ENCODE peak calls at places on chromosome 14, in five cellular contexts. One of them, this sample, is unnamed. For H3K4me1, the result is how much of the 10 kb centered on the place peaks cover.

GRCh38 chr14:76113691-76114090 is 38.0 kb upstream of the GPATCH2L start:
- DNase-seq in CD4-positive, alpha-beta memory T cell: no peak
- DNase-seq in IMR-90: no peak
- DNase-seq in heart left ventricle: no peak
- DNase-seq in left lung: no peak
- DNase-seq in this sample: no peak

GRCh38 chr14:76710093-76711010 is 50.9 kb upstream of the VASH1 start:
- DNase-seq in IMR-90: peak
- DNase-seq in CD4-positive, alpha-beta memory T cell: peak
- DNase-seq in heart left ventricle: no peak
- DNase-seq in left lung: no peak
- DNase-seq in this sample: no peak

GRCh38 chr14:42277840-42278239 is 671.2 kb downstream of the LRFN5 start:
- DNase-seq in left lung: no peak
- DNase-seq in heart left ventricle: no peak
- DNase-seq in IMR-90: no peak
- DNase-seq in CD4-positive, alpha-beta memory T cell: no peak
- DNase-seq in this sample: no peak

GRCh38 chr14:28142400-28143015 is 624.1 kb upstream of the FOXG1 start:
- DNase-seq in left lung: no peak
- DNase-seq in CD4-positive, alpha-beta memory T cell: no peak
- DNase-seq in IMR-90: no peak
- DNase-seq in heart left ventricle: no peak
- DNase-seq in this sample: no peak

GRCh38 chr14:96674121-96674520 is 123.1 kb upstream of the VRK1 start:
- DNase-seq in heart left ventricle: no peak
- DNase-seq in CD4-positive, alpha-beta memory T cell: no peak
- DNase-seq in left lung: no peak
- DNase-seq in IMR-90: no peak
- DNase-seq in this sample: no peak

GRCh38 chr14:77000340-77001235 is 27.9 kb downstream of the IRF2BPL start:
- DNase-seq in left lung: no peak
- DNase-seq in CD4-positive, alpha-beta memory T cell: no peak
- DNase-seq in heart left ventricle: no peak
- DNase-seq in IMR-90: peak
- DNase-seq in this sample: peak

GRCh38 chr14:105126970-105127307 is 41.6 kb downstream of the JAG2 start:
- DNase-seq in left lung: no peak
- DNase-seq in heart left ventricle: no peak
- DNase-seq in IMR-90: no peak
- DNase-seq in CD4-positive, alpha-beta memory T cell: no peak
- DNase-seq in this sample: no peak

GRCh38 chr14:68685419-68686211 is 107.3 kb downstream of the ZFP36L1 start:
- DNase-seq in heart left ventricle: no peak
- DNase-seq in CD4-positive, alpha-beta memory T cell: peak
- DNase-seq in left lung: no peak
- DNase-seq in IMR-90: peak
- DNase-seq in this sample: no peak

GRCh38 chr14:89366580-89367448 is 50.2 kb downstream of the FOXN3 start:
- DNase-seq in IMR-90: no peak
- DNase-seq in CD4-positive, alpha-beta memory T cell: no peak
- DNase-seq in heart left ventricle: no peak
- DNase-seq in left lung: peak
- DNase-seq in this sample: peak

GRCh38 chr14:39974036-39974435 is 541.8 kb upstream of the FBXO33 start:
- DNase-seq in CD4-positive, alpha-beta memory T cell: no peak
- DNase-seq in IMR-90: no peak
- DNase-seq in heart left ventricle: no peak
- DNase-seq in left lung: no peak
- DNase-seq in this sample: no peak

GRCh38 chr14:89187501-89187900 is 229.5 kb downstream of the FOXN3 start:
- DNase-seq in left lung: no peak
- DNase-seq in IMR-90: no peak
- DNase-seq in CD4-positive, alpha-beta memory T cell: no peak
- DNase-seq in heart left ventricle: no peak
- DNase-seq in this sample: no peak

GRCh38 chr14:70714055-70714550 is 72.4 kb downstream of the TTC9 start:
- DNase-seq in left lung: no peak
- DNase-seq in IMR-90: peak
- DNase-seq in heart left ventricle: no peak
- DNase-seq in CD4-positive, alpha-beta memory T cell: peak
- DNase-seq in this sample: no peak

GRCh38 chr14:37036669-37037341 is 135.6 kb downstream of the SLC25A21 start:
- DNase-seq in CD4-positive, alpha-beta memory T cell: no peak
- DNase-seq in IMR-90: peak
- DNase-seq in left lung: no peak
- DNase-seq in heart left ventricle: no peak
- DNase-seq in this sample: no peak

GRCh38 chr14:23551266-23552028 is at the start of gene ZFHX2:
- DNase-seq in CD4-positive, alpha-beta memory T cell: peak
- DNase-seq in left lung: peak
- DNase-seq in heart left ventricle: peak
- DNase-seq in IMR-90: peak
- DNase-seq in this sample: peak

GRCh38 chr14:51921026-51921425 is 60.6 kb downstream of the GNG2 start:
- DNase-seq in CD4-positive, alpha-beta memory T cell: no peak
- DNase-seq in IMR-90: no peak
- DNase-seq in left lung: no peak
- DNase-seq in heart left ventricle: no peak
- DNase-seq in this sample: no peak

GRCh38 chr14:24139272-24139934 is 2.0 kb downstream of the EMC9 start:
- DNase-seq in left lung: no peak
- DNase-seq in heart left ventricle: no peak
- DNase-seq in CD4-positive, alpha-beta memory T cell: no peak
- DNase-seq in IMR-90: no peak
- DNase-seq in this sample: no peak

GRCh38 chr14:92539875-92540274 is 26.3 kb downstream of the RIN3 start:
- DNase-seq in left lung: peak
- DNase-seq in heart left ventricle: peak
- DNase-seq in IMR-90: peak
- DNase-seq in CD4-positive, alpha-beta memory T cell: no peak
- DNase-seq in this sample: peak

GRCh38 chr14:89241265-89241664 is 175.8 kb downstream of the FOXN3 start:
- DNase-seq in left lung: no peak
- DNase-seq in CD4-positive, alpha-beta memory T cell: no peak
- DNase-seq in IMR-90: no peak
- DNase-seq in heart left ventricle: no peak
- DNase-seq in this sample: no peak

GRCh38 chr14:64879635-64880381 is at the start of gene SPTB:
- DNase-seq in heart left ventricle: peak
- DNase-seq in left lung: peak
- DNase-seq in CD4-positive, alpha-beta memory T cell: peak
- DNase-seq in IMR-90: no peak
- DNase-seq in this sample: peak

GRCh38 chr14:52641745-52642144 is 53.6 kb downstream of the ERO1A start:
- DNase-seq in heart left ventricle: no peak
- DNase-seq in IMR-90: peak
- DNase-seq in left lung: no peak
- DNase-seq in CD4-positive, alpha-beta memory T cell: no peak
- DNase-seq in this sample: no peak

GRCh38 chr14:56903304-56904021 is 93.2 kb upstream of the OTX2 start:
- DNase-seq in heart left ventricle: no peak
- DNase-seq in CD4-positive, alpha-beta memory T cell: no peak
- DNase-seq in IMR-90: no peak
- DNase-seq in left lung: no peak
- DNase-seq in this sample: no peak

GRCh38 chr14:101350710-101351109 is 210.6 kb upstream of the DIO3 start:
- DNase-seq in heart left ventricle: no peak
- DNase-seq in left lung: no peak
- DNase-seq in CD4-positive, alpha-beta memory T cell: no peak
- DNase-seq in IMR-90: no peak
- DNase-seq in this sample: no peak

GRCh38 chr14:70771781-70772212 is 37.5 kb downstream of the MAP3K9 start:
- DNase-seq in IMR-90: no peak
- DNase-seq in heart left ventricle: no peak
- DNase-seq in CD4-positive, alpha-beta memory T cell: no peak
- DNase-seq in left lung: no peak
- DNase-seq in this sample: no peak

GRCh38 chr14:82757775-82758174 is 1224.1 kb upstream of the SEL1L start:
- DNase-seq in left lung: no peak
- DNase-seq in CD4-positive, alpha-beta memory T cell: no peak
- DNase-seq in heart left ventricle: no peak
- DNase-seq in IMR-90: no peak
- DNase-seq in this sample: no peak

GRCh38 chr14:39267592-39268112 is 33.9 kb downstream of the MIA2 start:
- DNase-seq in heart left ventricle: no peak
- DNase-seq in left lung: no peak
- DNase-seq in IMR-90: no peak
- DNase-seq in CD4-positive, alpha-beta memory T cell: no peak
- DNase-seq in this sample: no peak

GRCh38 chr14:91892918-91893527 is 25.7 kb upstream of the TC2N start:
- DNase-seq in CD4-positive, alpha-beta memory T cell: peak
- DNase-seq in heart left ventricle: no peak
- DNase-seq in IMR-90: no peak
- DNase-seq in left lung: no peak
- DNase-seq in this sample: no peak

GRCh38 chr14:28608438-28608837 is 158.1 kb upstream of the FOXG1 start:
- DNase-seq in IMR-90: no peak
- DNase-seq in left lung: no peak
- DNase-seq in heart left ventricle: no peak
- DNase-seq in CD4-positive, alpha-beta memory T cell: no peak
- DNase-seq in this sample: no peak

GRCh38 chr14:50559990-50560928 is at the start of gene ATL1:
- DNase-seq in left lung: peak
- DNase-seq in CD4-positive, alpha-beta memory T cell: peak
- DNase-seq in IMR-90: peak
- DNase-seq in heart left ventricle: peak
- DNase-seq in this sample: peak
- H3K4me3 ChIP-seq in left lung: peak
- H3K4me3 ChIP-seq in CD4-positive, alpha-beta memory T cell: peak
- H3K4me3 ChIP-seq in IMR-90: peak
- H3K4me3 ChIP-seq in heart left ventricle: peak
- H3K4me3 ChIP-seq in this sample: peak

GRCh38 chr14:20606190-20606901 is 15.2 kb upstream of the RNASE12 start:
- DNase-seq in CD4-positive, alpha-beta memory T cell: no peak
- DNase-seq in left lung: no peak
- DNase-seq in heart left ventricle: no peak
- DNase-seq in IMR-90: peak
- DNase-seq in this sample: no peak

GRCh38 chr14:20609215-20610001 is 18.2 kb upstream of the RNASE12 start:
- DNase-seq in CD4-positive, alpha-beta memory T cell: peak
- DNase-seq in heart left ventricle: no peak
- DNase-seq in IMR-90: peak
- DNase-seq in left lung: peak
- DNase-seq in this sample: peak

GRCh38 chr14:20607617-20608016 is 16.4 kb upstream of the RNASE12 start:
- DNase-seq in heart left ventricle: no peak
- DNase-seq in left lung: no peak
- DNase-seq in CD4-positive, alpha-beta memory T cell: no peak
- DNase-seq in IMR-90: no peak
- DNase-seq in this sample: no peak

GRCh38 chr14:20608383-20609095 is 17.4 kb upstream of the RNASE12 start:
- DNase-seq in left lung: no peak
- DNase-seq in heart left ventricle: no peak
- DNase-seq in CD4-positive, alpha-beta memory T cell: no peak
- DNase-seq in IMR-90: no peak
- DNase-seq in this sample: no peak

DNA sequence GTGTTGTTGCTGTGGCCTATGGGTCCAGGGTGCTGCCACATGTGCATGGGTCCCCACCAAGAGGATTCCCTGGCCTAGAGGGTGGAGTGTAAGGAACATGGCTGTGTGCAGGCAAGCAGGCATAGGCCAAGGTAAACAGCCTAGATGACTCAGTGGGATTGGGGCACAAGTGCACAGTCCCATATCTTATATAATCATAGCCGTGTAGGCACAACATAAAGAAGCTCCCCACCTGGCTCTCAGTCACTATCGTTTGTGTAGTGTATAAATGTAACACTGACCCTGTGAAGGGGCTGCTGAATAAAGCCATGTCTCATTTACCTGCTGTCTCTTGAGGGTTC is 15.7 kb upstream of the RNASE12 start:
- DNase-seq in IMR-90: no peak
- DNase-seq in left lung: no peak
- DNase-seq in heart left ventricle: no peak
- DNase-seq in CD4-positive, alpha-beta memory T cell: no peak
- DNase-seq in this sample: no peak
- H3K4me1 ChIP-seq in IMR-90: under half
- H3K4me1 ChIP-seq in left lung: under half
- H3K4me1 ChIP-seq in heart left ventricle: under half
- H3K4me1 ChIP-seq in CD4-positive, alpha-beta memory T cell: under half
- H3K4me1 ChIP-seq in this sample: under half

DNA sequence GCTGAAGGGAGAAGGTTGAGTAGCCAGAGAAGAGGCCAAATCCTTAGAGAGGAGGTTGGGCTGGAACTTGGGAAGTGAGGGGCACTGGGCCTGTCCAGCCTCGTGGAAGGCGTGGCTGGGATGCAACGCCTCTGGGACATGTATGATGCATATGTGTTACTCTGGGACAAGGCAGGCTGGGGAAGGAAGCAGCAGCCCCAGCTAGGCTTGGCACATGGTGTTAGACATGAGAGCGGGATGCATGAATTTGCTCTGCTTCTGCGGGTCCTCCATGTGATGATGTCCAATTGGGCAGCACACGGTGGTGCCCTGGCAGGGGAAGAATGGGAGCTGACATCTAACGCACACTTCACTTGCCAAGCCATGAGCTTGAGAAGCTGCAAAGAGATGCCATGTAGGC is 21.3 kb downstream of the PLEKHH1 start:
- DNase-seq in CD4-positive, alpha-beta memory T cell: no peak
- DNase-seq in heart left ventricle: no peak
- DNase-seq in IMR-90: no peak
- DNase-seq in left lung: no peak
- DNase-seq in this sample: no peak
- H3K27ac ChIP-seq in CD4-positive, alpha-beta memory T cell: no peak
- H3K27ac ChIP-seq in heart left ventricle: no peak
- H3K27ac ChIP-seq in IMR-90: no peak
- H3K27ac ChIP-seq in left lung: no peak
- H3K27ac ChIP-seq in this sample: no peak

DNA sequence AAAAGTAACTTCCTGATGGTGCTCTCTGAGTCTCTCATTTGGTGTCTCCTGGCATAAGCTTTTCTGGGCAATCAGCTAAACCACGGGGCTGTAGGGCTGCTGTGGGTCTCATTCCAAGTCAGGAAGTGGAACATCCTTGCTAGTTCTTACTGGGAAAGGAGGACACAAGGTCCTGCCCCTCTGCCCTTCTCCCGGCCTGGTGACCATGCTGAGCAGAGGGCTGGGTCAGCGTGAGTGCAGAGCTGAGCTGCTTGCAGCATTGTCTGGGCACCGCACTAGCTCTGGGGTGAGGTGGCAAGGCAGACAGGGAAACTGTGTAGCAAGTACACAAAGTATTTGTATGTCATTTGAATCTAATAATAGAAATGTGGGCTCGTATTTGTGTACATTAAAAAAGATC is 45.0 kb upstream of the ASPG start:
- DNase-seq in IMR-90: no peak
- DNase-seq in left lung: no peak
- DNase-seq in CD4-positive, alpha-beta memory T cell: no peak
- DNase-seq in heart left ventricle: no peak
- DNase-seq in this sample: no peak
- H3K4me3 ChIP-seq in IMR-90: no peak
- H3K4me3 ChIP-seq in left lung: no peak
- H3K4me3 ChIP-seq in CD4-positive, alpha-beta memory T cell: no peak
- H3K4me3 ChIP-seq in heart left ventricle: no peak
- H3K4me3 ChIP-seq in this sample: no peak

GRCh38 chr14:63438065-63438757 is 105.0 kb downstream of the PPP2R5E start:
- DNase-seq in left lung: peak
- DNase-seq in heart left ventricle: no peak
- DNase-seq in CD4-positive, alpha-beta memory T cell: peak
- DNase-seq in IMR-90: peak
- DNase-seq in this sample: peak
- H3K4me1 ChIP-seq in left lung: under half
- H3K4me1 ChIP-seq in heart left ventricle: under half
- H3K4me1 ChIP-seq in CD4-positive, alpha-beta memory T cell: under half
- H3K4me1 ChIP-seq in IMR-90: under half
- H3K4me1 ChIP-seq in this sample: under half